ENCODE peak calls at places on chromosome 21, in eight cellular contexts. Y, I, W, F, K, R, V and T are unnamed samples.

GRCh38 chr21:21028275-21028814 is 30.1 kb downstream of the NCAM2 start:
- DNase-seq in K (no peak), I (no peak), W (no peak), R (peak; percentile 15), V (peak; percentile 14), Y (no peak), F (no peak), T (no peak)

GRCh38 chr21:38761531-38761930 is 44.2 kb upstream of the ETS2 start:
- DNase-seq in R (peak; percentile 43), W (no peak), V (peak; percentile 13), K (no peak), F (no peak), Y (no peak), I (no peak), T (no peak)

GRCh38 chr21:21163904-21164303 is 165.7 kb downstream of the NCAM2 start:
- DNase-seq in Y (peak; percentile 30), I (no peak), K (peak; percentile 11), V (peak; percentile 84), W (peak; percentile 17), F (no peak), R (peak; percentile 85), T (no peak)

GRCh38 chr21:16840549-16840948 is 672.3 kb upstream of the CXADR start:
- DNase-seq in W (no peak), K (no peak), Y (no peak), I (no peak), R (no peak), F (no peak), V (no peak), T (no peak)

GRCh38 chr21:26597023-26597422 is 23.9 kb upstream of the CYYR1 start:
- DNase-seq in F (no peak), I (no peak), Y (no peak), R (no peak), V (no peak), K (no peak), W (no peak), T (no peak)

GRCh38 chr21:25735895-25736597 is 1.3 kb downstream of the GABPA start:
- DNase-seq in F (no peak), W (no peak), V (peak; percentile 52), Y (no peak), I (no peak), R (peak; percentile 34), K (no peak), T (no peak)

GRCh38 chr21:25565272-25566199 is 41.7 kb downstream of the MRPL39 start:
- DNase-seq in R (no peak), V (no peak), F (no peak), Y (no peak), W (no peak), I (no peak), K (no peak), T (no peak)

GRCh38 chr21:26753822-26754221 is 91.4 kb downstream of the ADAMTS1 start:
- DNase-seq in R (no peak), I (no peak), F (no peak), V (no peak), Y (no peak), W (no peak), K (no peak), T (no peak)

GRCh38 chr21:39071623-39072214 is 111.5 kb downstream of the PSMG1 start:
- DNase-seq in K (no peak), W (no peak), I (no peak), R (peak; percentile 71), V (peak; percentile 81), Y (no peak), F (no peak), T (no peak)

GRCh38 chr21:32468567-32469175 is 56.2 kb downstream of the EVA1C start:
- DNase-seq in W (no peak), Y (no peak), I (no peak), R (no peak), F (no peak), V (no peak), K (no peak), T (no peak)

GRCh38 chr21:31187499-31187898 is 149.2 kb upstream of the KRTAP19-8 start:
- DNase-seq in F (no peak), R (no peak), Y (no peak), V (no peak), W (no peak), I (no peak), K (no peak), T (no peak)

GRCh38 chr21:28444567-28444966 is 548.1 kb downstream of the LTN1 start:
- DNase-seq in K (no peak), F (no peak), R (no peak), V (peak; percentile 22), I (no peak), W (no peak), Y (no peak), T (no peak)
- TF ChIP-seq CTCF in K (no peak), F (no peak), R (no peak), V (no peak), I (no peak), W (no peak), Y (no peak), T (no peak)

GRCh38 chr21:44456207-44456914 is 1.1 kb downstream of the LRRC3 start:
- DNase-seq in K (no peak), Y (no peak), V (no peak), W (no peak), F (peak; percentile 51), I (no peak), R (no peak), T (no peak)

GRCh38 chr21:44454058-44454457 is 1.3 kb upstream of the LRRC3 start:
- DNase-seq in K (no peak), F (no peak), I (no peak), V (no peak), Y (no peak), W (no peak), R (no peak), T (no peak)

GRCh38 chr21:44455524-44456206 is 355 bp downstream of the LRRC3 start:
- DNase-seq in I (no peak), F (peak; percentile 80), Y (no peak), K (peak; percentile 49), W (peak; percentile 79), V (peak; percentile 26), R (peak; percentile 34), T (no peak)

GRCh38 chr21:44453120-44453519 is 2.2 kb upstream of the LRRC3 start:
- DNase-seq in K (no peak), W (no peak), R (no peak), V (no peak), I (no peak), Y (no peak), F (no peak), T (no peak)

DNA sequence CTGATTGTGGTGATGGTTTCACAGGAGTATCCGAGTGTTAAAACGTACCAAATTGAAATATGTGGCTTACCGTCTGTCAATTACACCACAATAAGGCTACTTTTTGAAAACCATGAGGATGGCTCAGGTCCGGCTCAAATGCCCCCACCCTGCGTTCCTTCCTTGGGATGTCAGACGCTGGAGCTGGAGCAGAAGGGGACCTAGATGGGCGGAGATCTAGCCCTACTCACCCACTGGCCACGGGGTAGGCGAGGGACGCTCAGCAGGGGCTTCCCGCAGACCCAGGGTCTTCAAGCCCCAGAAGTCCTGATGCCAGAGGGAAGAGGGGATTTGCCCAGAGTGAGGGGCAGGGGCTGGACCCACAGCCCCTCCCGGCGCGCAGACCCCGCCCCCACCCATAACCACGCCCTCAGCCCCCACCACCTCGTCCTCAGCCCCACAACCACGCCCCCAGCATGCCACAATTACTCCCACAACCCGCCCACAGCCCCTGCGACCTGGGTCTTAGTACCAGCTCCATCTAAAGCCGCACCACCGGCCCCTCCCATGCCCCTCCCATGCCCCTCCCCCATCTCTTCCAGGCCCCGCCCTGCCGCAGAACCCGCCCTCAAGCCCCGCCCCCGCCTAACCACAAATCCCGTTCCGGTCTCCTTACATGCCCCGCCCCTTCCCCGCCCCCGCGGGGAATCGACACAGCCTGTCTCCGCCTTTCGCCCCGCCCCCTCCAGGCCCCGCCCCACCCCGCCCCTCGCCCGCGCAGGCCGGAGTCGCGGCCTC is at the start of gene LRRC3:
- DNase-seq in W (peak; percentile 98), F (peak; percentile 93), K (peak; percentile 70), R (peak; percentile 90), V (peak; percentile 84), I (peak; percentile 88), Y (peak; percentile 85), T (peak; percentile 60)
- TF ChIP-seq CTCF in W (no peak), F (no peak), K (no peak), R (no peak), V (no peak), I (no peak), Y (no peak), T (no peak)

GRCh38 chr21:44846485-44847260 is 26.8 kb downstream of the PTTG1IP start:
- DNase-seq in Y (peak; percentile 78), W (peak; percentile 62), R (peak; percentile 56), I (peak; percentile 59), F (peak; percentile 56), V (peak; percentile 35), K (no peak), T (peak; percentile 89)

GRCh38 chr21:44844256-44844655 is 26.4 kb upstream of the SUMO3 start:
- DNase-seq in Y (no peak), F (no peak), K (no peak), W (no peak), I (no peak), R (no peak), V (no peak), T (no peak)

GRCh38 chr21:44846201-44846484 is 27.3 kb downstream of the PTTG1IP start:
- DNase-seq in R (no peak), Y (no peak), W (no peak), F (no peak), V (no peak), I (no peak), K (no peak), T (no peak)

GRCh38 chr21:44847261-44848056 is 26.0 kb downstream of the PTTG1IP start:
- DNase-seq in R (no peak), Y (no peak), K (no peak), W (no peak), F (peak; percentile 56), V (no peak), I (no peak), T (no peak)

GRCh38 chr21:44845418-44846200 is 27.7 kb upstream of the SUMO3 start:
- DNase-seq in V (peak; percentile 64), F (peak; percentile 89), Y (peak; percentile 51), I (peak; percentile 77), W (peak; percentile 86), K (peak; percentile 64), R (peak; percentile 79), T (no peak)
- TF ChIP-seq CTCF in V (peak; percentile 32), F (peak; percentile 53), Y (no peak), I (peak; percentile 29), W (peak; percentile 53), K (peak; percentile 19), R (peak; percentile 47), T (no peak)

GRCh38 chr21:34135330-34135729 is 62.0 kb downstream of the MRPS6 start:
- DNase-seq in W (no peak), I (no peak), F (no peak), R (no peak), Y (no peak), K (no peak), V (no peak), T (no peak)

GRCh38 chr21:34133392-34133791 is 60.0 kb downstream of the MRPS6 start:
- DNase-seq in F (no peak), V (no peak), W (no peak), R (no peak), Y (no peak), K (no peak), I (no peak), T (no peak)

GRCh38 chr21:34132905-34133304 is 59.5 kb downstream of the MRPS6 start:
- DNase-seq in F (no peak), Y (no peak), R (no peak), V (no peak), W (no peak), I (no peak), K (no peak), T (no peak)

GRCh38 chr21:34132202-34132601 is 58.8 kb downstream of the MRPS6 start:
- DNase-seq in W (no peak), K (no peak), I (peak; percentile 31), V (no peak), Y (no peak), F (no peak), R (no peak), T (no peak)

GRCh38 chr21:34133802-34134201 is 60.4 kb downstream of the MRPS6 start:
- DNase-seq in I (no peak), K (no peak), W (no peak), F (no peak), V (no peak), Y (no peak), R (no peak), T (no peak)
- TF ChIP-seq CTCF in I (peak; percentile 20), K (no peak), W (peak; percentile 18), F (no peak), V (peak; percentile 28), Y (peak; percentile 19), R (peak; percentile 26), T (no peak)